ENCODE peak calls at places on chromosomes 5 and 9, in five cellular contexts. C is T-helper 17 cell; Y is activated CD4-positive, alpha-beta T cell treated with anti-CD3 and anti-CD28 coated beads, Interleukin-2, amount 50 U/mL, for 1 hour; J is AG09309; D is GDM1. R is an unnamed sample.
A peak's percentile ranks its signal among the peaks of the same experiment; 100 is the strongest.

GRCh38 chr5:139759219-139759721 is 36.3 kb upstream of the PSD2 start:
- DNase-seq in C (no peak), Y (no peak), J (no peak), D (no peak), R (no peak)

GRCh38 chr5:112186401-112186990 is 232.6 kb downstream of the EPB41L4A start:
- DNase-seq in C (no peak), Y (no peak), J (peak; percentile 20), D (peak; percentile 1), R (no peak)

GRCh38 chr9:137407590-137408300 is 15.2 kb downstream of the EXD3 start:
- DNase-seq in C (no peak), Y (no peak), J (no peak), D (no peak), R (no peak)

GRCh38 chr5:134846641-134846960 is 833 bp downstream of the C5orf24 start:
- DNase-seq in C (no peak), Y (peak; percentile 3), J (no peak), D (no peak), R (no peak)

GRCh38 chr5:139658928-139659667 is 10.9 kb downstream of the CXXC5 start:
- DNase-seq in C (no peak), Y (no peak), J (no peak), D (no peak), R (no peak)

GRCh38 chr5:16812911-16813310 is 123.2 kb downstream of the MYO10 start:
- DNase-seq in C (no peak), Y (no peak), J (no peak), D (no peak), R (no peak)

GRCh38 chr5:80917596-80917995 is 42.6 kb upstream of the RASGRF2 start:
- DNase-seq in C (no peak), Y (no peak), J (peak; percentile 59), D (no peak), R (no peak)

GRCh38 chr9:91059713-91060112 is 258.1 kb downstream of the SYK start:
- DNase-seq in C (no peak), Y (no peak), J (no peak), D (no peak), R (no peak)

GRCh38 chr5:115423051-115423450 is 121.5 kb downstream of the FEM1C start:
- DNase-seq in C (no peak), Y (no peak), J (no peak), D (no peak), R (no peak)

GRCh38 chr5:79346420-79346824 is 110.5 kb downstream of the JMY start:
- DNase-seq in C (no peak), Y (no peak), J (peak; percentile 20), D (no peak), R (peak; percentile 15)

GRCh38 chr5:122937914-122938313 is 92.5 kb downstream of the SNX24 start:
- DNase-seq in C (no peak), Y (no peak), J (no peak), D (no peak), R (no peak)

GRCh38 chr9:137899551-137900360 is 22.2 kb downstream of the CACNA1B start:
- DNase-seq in C (no peak), Y (no peak), J (no peak), D (no peak), R (no peak)

GRCh38 chr9:12843735-12844134 is 68.9 kb downstream of the LURAP1L start:
- DNase-seq in C (no peak), Y (no peak), J (no peak), D (no peak), R (peak; percentile 30)

GRCh38 chr9:137146527-137146918 is 7.6 kb downstream of the GRIN1 start:
- DNase-seq in C (no peak), Y (no peak), J (no peak), D (no peak), R (no peak)

GRCh38 chr5:17217421-17218352 is at the start of gene BASP1:
- DNase-seq in C (peak; percentile 14), Y (no peak), J (no peak), D (no peak), R (no peak)

GRCh38 chr5:93421987-93422391 is 159.0 kb downstream of the NR2F1-AS1 start:
- DNase-seq in C (no peak), Y (no peak), J (no peak), D (no peak), R (no peak)

GRCh38 chr5:149325166-149325735 is 20.0 kb upstream of the GRPEL2 start:
- DNase-seq in C (no peak), Y (no peak), J (no peak), D (no peak), R (no peak)

GRCh38 chr5:6572825-6573380 is 59.9 kb downstream of the NSUN2 start:
- DNase-seq in C (no peak), Y (no peak), J (no peak), D (no peak), R (no peak)

GRCh38 chr5:65693121-65693520 is 28.8 kb downstream of the SGTB start:
- DNase-seq in C (no peak), Y (no peak), J (no peak), D (no peak), R (no peak)

GRCh38 chr5:84433461-84433860 is 48.8 kb upstream of the EDIL3 start:
- DNase-seq in C (no peak), Y (no peak), J (no peak), D (no peak), R (peak; percentile 66)

GRCh38 chr9:99269429-99269828 is 47.3 kb downstream of the SEC61B start:
- DNase-seq in C (no peak), Y (no peak), J (peak; percentile 90), D (no peak), R (peak; percentile 31)

GRCh38 chr5:10424124-10424731 is 17.5 kb upstream of the ROPN1L start:
- DNase-seq in C (no peak), Y (no peak), J (no peak), D (peak; percentile 33), R (no peak)

GRCh38 chr9:132851421-132851792 is 26.7 kb downstream of the AK8 start:
- DNase-seq in C (no peak), Y (no peak), J (no peak), D (no peak), R (no peak)

GRCh38 chr9:132610661-132611060 is 28.3 kb downstream of the BARHL1 start:
- DNase-seq in C (no peak), Y (no peak), J (no peak), D (no peak), R (no peak)

GRCh38 chr5:58198330-58198729 is 261.6 kb downstream of the PLK2 start:
- DNase-seq in C (no peak), Y (no peak), J (no peak), D (no peak), R (no peak)

R was measured in non-pigmented ciliary epithelial cell.